ENCODE peak calls at places on chromosomes 4 and X, in nine cellular contexts. L is mucosa of descending colon; Q is stimulated activated naive CD4-positive, alpha-beta T cell; U is activated CD8-positive, alpha-beta memory T cell treated with anti-CD3 and anti-CD28 coated beads, Interleukin-2, amount 50 U/mL, for 4 hours; O is posterior vena cava; Z is T-helper 2 cell; E is substantia nigra; P is progenitor cell of endocrine pancreas; A is pons. J is an unnamed sample.
A peak's percentile ranks its signal among the peaks of the same experiment; 100 is the strongest.

GRCh38 chr4:24988776-24989175 is 42.0 kb downstream of the LGI2 start:
- DNase-seq in A (peak; percentile 46), E (no peak), Q (no peak), O (no peak), P (no peak), L (peak; percentile 24), Z (no peak), U (no peak), J (no peak)

GRCh38 chr4:111018231-111018630 is 395.4 kb upstream of the PITX2 start:
- DNase-seq in Q (no peak), E (no peak), Z (no peak), U (no peak), O (no peak), A (no peak), P (no peak), L (no peak), J (no peak)

GRCh38 chr4:132076829-132077228 is 1072.3 kb upstream of the PCDH10 start:
- DNase-seq in P (no peak), O (no peak), Q (no peak), L (no peak), A (no peak), E (no peak), U (no peak), Z (no peak), J (no peak)

GRCh38 chr4:87130985-87131753 is 89.2 kb downstream of the KLHL8 start:
- DNase-seq in E (no peak), U (no peak), O (no peak), Q (no peak), Z (no peak), A (no peak), P (no peak), L (no peak), J (no peak)

GRCh38 chr4:22099896-22100295 is 151.3 kb upstream of the KCNIP4 start:
- DNase-seq in U (no peak), Z (no peak), L (no peak), P (no peak), A (no peak), O (no peak), E (no peak), Q (no peak), J (no peak)

GRCh38 chrX:48937065-48937907 is 18.5 kb upstream of the PIM2 start:
- DNase-seq in Z (peak; percentile 92), Q (peak; percentile 80), P (no peak), A (peak; percentile 16), O (peak; percentile 90), E (no peak), U (peak; percentile 87), L (peak; percentile 65), J (no peak)

GRCh38 chr4:108270466-108271450 is 102.0 kb upstream of the LEF1 start:
- DNase-seq in P (no peak), A (no peak), O (no peak), Z (no peak), L (no peak), E (no peak), Q (no peak), U (no peak), J (no peak)

GRCh38 chr4:38365748-38366310 is 298.2 kb upstream of the KLF3 start:
- DNase-seq in U (no peak), A (no peak), L (no peak), Q (no peak), P (no peak), O (no peak), E (no peak), Z (no peak), J (no peak)

GRCh38 chrX:24838624-24839023 is 144.9 kb downstream of the POLA1 start:
- DNase-seq in Z (no peak), A (peak; percentile 38), U (no peak), P (no peak), Q (no peak), E (no peak), O (no peak), L (peak; percentile 57), J (no peak)

GRCh38 chrX:119529355-119530276 is 35.6 kb downstream of the STEEP1 start:
- DNase-seq in P (no peak), Z (no peak), E (no peak), U (no peak), O (no peak), Q (no peak), L (no peak), A (peak; percentile 3), J (no peak)

GRCh38 chr4:165439344-165439743 is 60.5 kb downstream of the CPE start:
- DNase-seq in E (no peak), O (no peak), Q (no peak), L (no peak), U (no peak), A (no peak), P (no peak), Z (no peak), J (no peak)

GRCh38 chr4:114384629-114385028 is 214.0 kb upstream of the UGT8 start:
- DNase-seq in L (peak; percentile 41), A (peak; percentile 73), O (no peak), Z (no peak), Q (no peak), E (no peak), P (no peak), U (no peak), J (no peak)

GRCh38 chrX:22666441-22666840 is 333.3 kb upstream of the DDX53 start:
- DNase-seq in A (peak; percentile 31), U (no peak), P (no peak), L (peak; percentile 3), E (peak; percentile 0), Z (no peak), Q (no peak), O (no peak), J (peak; percentile 18)

GRCh38 chr4:24743931-24744330 is 51.4 kb upstream of the SOD3 start:
- DNase-seq in U (no peak), P (no peak), E (no peak), O (no peak), L (no peak), Q (no peak), Z (no peak), A (no peak), J (no peak)

GRCh38 chrX:150573702-150574101 is 5.3 kb downstream of the MTM1 start:
- DNase-seq in Q (no peak), E (no peak), P (no peak), A (no peak), O (no peak), Z (no peak), U (no peak), L (peak; percentile 68), J (no peak)

GRCh38 chr4:76562161-76562560 is 127.1 kb downstream of the SHROOM3 start:
- DNase-seq in O (no peak), U (no peak), Z (no peak), E (no peak), L (no peak), Q (no peak), P (no peak), A (no peak), J (no peak)

GRCh38 chrX:115233497-115234219 is at the start of gene LRCH2:
- DNase-seq in O (no peak), L (peak; percentile 4), Q (no peak), U (no peak), Z (no peak), A (no peak), P (peak; percentile 39), E (peak; percentile 14), J (peak; percentile 49)

GRCh38 chr4:27129871-27130277 is 269.2 kb downstream of the STIM2 start:
- DNase-seq in Z (no peak), A (no peak), L (no peak), Q (no peak), O (no peak), E (no peak), U (no peak), P (no peak), J (no peak)

GRCh38 chr4:168777277-168777965 is 232.6 kb downstream of the CBR4 start:
- DNase-seq in Z (no peak), P (no peak), U (no peak), O (no peak), E (no peak), L (no peak), Q (no peak), A (no peak), J (no peak)

GRCh38 chr4:186243331-186243730 is 16.0 kb downstream of the KLKB1 start:
- DNase-seq in A (no peak), L (no peak), Q (no peak), U (no peak), P (no peak), E (no peak), Z (no peak), O (no peak), J (no peak)

GRCh38 chr4:79132826-79133225 is 193.0 kb downstream of the NAA11 start:
- DNase-seq in O (no peak), U (no peak), L (no peak), A (no peak), Q (no peak), P (no peak), Z (no peak), E (no peak), J (no peak)

GRCh38 chr4:149605601-149606378 is 209.9 kb downstream of the IQCM start:
- DNase-seq in Z (no peak), L (no peak), U (no peak), E (no peak), A (no peak), P (no peak), Q (no peak), O (peak; percentile 56), J (no peak)

GRCh38 chr4:6768539-6768905 is 14.0 kb upstream of the KIAA0232 start:
- DNase-seq in P (no peak), O (no peak), L (no peak), E (no peak), U (no peak), Z (no peak), A (peak; percentile 51), Q (no peak), J (no peak)

GRCh38 chr4:128232719-128233118 is 54.9 kb downstream of the PGRMC2 start:
- DNase-seq in Q (no peak), Z (no peak), U (no peak), L (no peak), P (no peak), O (no peak), E (no peak), A (no peak), J (no peak)

GRCh38 chr4:827209-828081 is 1.5 kb upstream of the CPLX1 start:
- DNase-seq in P (no peak), L (no peak), E (no peak), A (no peak), U (no peak), Z (no peak), O (peak; percentile 70), Q (no peak), J (no peak)

GRCh38 chrX:153411988-153412574 is 809 bp downstream of the ZFP92 start:
- DNase-seq in O (peak; percentile 72), U (no peak), L (no peak), Z (no peak), E (no peak), P (no peak), Q (no peak), A (no peak), J (no peak)

GRCh38 chr4:120869511-120870278 is 52.8 kb downstream of the PRDM5 start:
- DNase-seq in U (no peak), Q (no peak), P (no peak), L (no peak), A (no peak), Z (no peak), E (no peak), O (no peak), J (no peak)

GRCh38 chr4:55183926-55184599 is 58.7 kb upstream of the KDR start:
- DNase-seq in P (no peak), L (no peak), U (no peak), Q (no peak), A (no peak), O (no peak), E (no peak), Z (no peak), J (no peak)

GRCh38 chrX:10112510-10112909 is 44.3 kb upstream of the CLCN4 start:
- DNase-seq in P (no peak), A (no peak), Z (no peak), Q (no peak), L (no peak), O (no peak), E (no peak), U (no peak), J (no peak)

GRCh38 chrX:114201622-114202021 is 382.3 kb upstream of the HTR2C start:
- DNase-seq in Z (no peak), A (no peak), E (no peak), Q (no peak), P (no peak), L (no peak), O (no peak), U (no peak), J (no peak)

GRCh38 chr4:89024051-89024675 is 32.8 kb downstream of the FAM13A start:
- DNase-seq in O (no peak), P (peak; percentile 25), E (peak; percentile 18), Q (peak; percentile 47), L (peak; percentile 88), A (peak; percentile 89), U (peak; percentile 37), Z (peak; percentile 41), J (no peak)